ENCODE peak calls at places on chromosomes 11 and 22, in five cellular contexts. V, G, J, T and Q are unnamed samples.
A peak's percentile ranks its signal among the peaks of the same experiment; 100 is the strongest.

GRCh38 chr22:19959043-19959586 is 17.5 kb upstream of the TXNRD2 start:
- DNase-seq in T (no peak), J (peak; percentile 89), V (no peak), G (peak; percentile 65), Q (peak; percentile 89)

GRCh38 chr11:116637766-116638165 is 135.0 kb downstream of the BUD13 start:
- DNase-seq in V (no peak), J (no peak), T (no peak), G (no peak), Q (no peak)

GRCh38 chr11:113317297-113317696 is 2.9 kb downstream of the TTC12 start:
- DNase-seq in V (no peak), J (no peak), G (no peak), T (no peak), Q (no peak)

GRCh38 chr22:30445438-30445936 is 19.9 kb downstream of the MTFP1 start:
- DNase-seq in V (no peak), J (no peak), G (peak; percentile 33), T (no peak), Q (no peak)

GRCh38 chr11:10990160-10990559 is 132.3 kb upstream of the ZBED5 start:
- DNase-seq in J (no peak), G (peak; percentile 10), T (no peak), V (no peak), Q (no peak)

GRCh38 chr11:118202599-118203422 is 22.0 kb downstream of the JAML start:
- DNase-seq in J (no peak), G (no peak), T (no peak), V (no peak), Q (peak; percentile 14)

GRCh38 chr11:112345708-112346107 is 85.0 kb upstream of the PLET1 start:
- DNase-seq in V (no peak), G (no peak), T (no peak), J (no peak), Q (no peak)

GRCh38 chr22:49527611-49528419 is 299.9 kb downstream of the BRD1 start:
- DNase-seq in G (no peak), V (no peak), J (no peak), T (no peak), Q (no peak)

GRCh38 chr22:46812034-46812605 is 49.7 kb downstream of the TBC1D22A start:
- DNase-seq in V (no peak), G (no peak), T (no peak), J (no peak), Q (no peak)

GRCh38 chr22:46893281-46894020 is 131.0 kb downstream of the TBC1D22A start:
- DNase-seq in J (no peak), T (no peak), V (no peak), G (no peak), Q (no peak)

GRCh38 chr22:17199131-17199731 is 20.0 kb downstream of the ADA2 start:
- DNase-seq in J (peak; percentile 68), V (no peak), T (no peak), G (no peak), Q (no peak)

GRCh38 chr22:39926175-39927152 is 25.6 kb downstream of the GRAP2 start:
- DNase-seq in V (no peak), T (no peak), G (no peak), J (no peak), Q (no peak)

GRCh38 chr11:76217653-76218160 is 11.4 kb upstream of the WNT11 start:
- DNase-seq in V (no peak), T (no peak), J (no peak), G (no peak), Q (no peak)

GRCh38 chr22:35559354-35560005 is 18.8 kb downstream of the RASD2 start:
- DNase-seq in T (no peak), G (peak; percentile 69), J (no peak), V (no peak), Q (no peak)

GRCh38 chr11:37264783-37265182 is 666.7 kb upstream of the RAG2 start:
- DNase-seq in V (no peak), J (no peak), T (no peak), G (peak; percentile 32), Q (no peak)

GRCh38 chr11:134275534-134276395 is at the start of gene GLB1L3:
- DNase-seq in V (peak; percentile 21), J (peak; percentile 68), T (peak; percentile 30), G (peak; percentile 76), Q (no peak)

GRCh38 chr11:3627291-3627690 is 14.5 kb downstream of the ART5 start:
- DNase-seq in G (peak; percentile 35), T (no peak), V (no peak), J (no peak), Q (no peak)

GRCh38 chr22:43326342-43326825 is 16.8 kb downstream of the SCUBE1 start:
- DNase-seq in T (no peak), G (no peak), V (no peak), J (no peak), Q (no peak)

GRCh38 chr11:33936745-33937612 is 45.1 kb upstream of the LMO2 start:
- DNase-seq in J (peak; percentile 45), V (no peak), G (peak; percentile 61), T (no peak), Q (peak; percentile 3)

GRCh38 chr11:112968988-112969714 is 7.9 kb downstream of the NCAM1 start:
- DNase-seq in V (no peak), J (no peak), T (no peak), G (no peak), Q (no peak)

GRCh38 chr11:1291295-1292017 is 18.0 kb downstream of the TOLLIP start:
- DNase-seq in J (no peak), V (no peak), T (no peak), G (no peak), Q (no peak)

GRCh38 chr11:355581-356458 is 13.5 kb upstream of the B4GALNT4 start:
- DNase-seq in V (peak; percentile 84), G (peak; percentile 92), T (peak; percentile 70), J (peak; percentile 94), Q (peak; percentile 84)

GRCh38 chr11:123185326-123185725 is 9.7 kb downstream of the CLMP start:
- DNase-seq in G (no peak), J (no peak), T (no peak), V (no peak), Q (no peak)

GRCh38 chr11:69209936-69210659 is 54.4 kb downstream of the SMIM38 start:
- DNase-seq in V (no peak), J (no peak), G (peak; percentile 6), T (no peak), Q (peak; percentile 61)

GRCh38 chr11:69213315-69213714 is 57.6 kb downstream of the SMIM38 start:
- DNase-seq in V (no peak), G (no peak), J (no peak), T (peak; percentile 13), Q (no peak)

GRCh38 chr11:69210660-69211035 is 54.9 kb downstream of the SMIM38 start:
- DNase-seq in T (no peak), J (no peak), V (no peak), G (no peak), Q (no peak)

GRCh38 chr11:69212121-69213110 is 56.7 kb downstream of the SMIM38 start:
- DNase-seq in T (peak; percentile 10), V (no peak), J (no peak), G (no peak), Q (no peak)

GRCh38 chr11:69211540-69212120 is 55.9 kb downstream of the SMIM38 start:
- DNase-seq in G (no peak), V (no peak), T (no peak), J (no peak), Q (no peak)
- TF ChIP-seq CTCF in G (no peak), V (no peak), T (no peak), J (no peak), Q (no peak)

GRCh38 chr22:42207918-42208317 is 62.5 kb downstream of the TCF20 start:
- DNase-seq in G (no peak), J (no peak), V (no peak), T (no peak), Q (no peak)

GRCh38 chr22:42203609-42204008 is 66.8 kb downstream of the TCF20 start:
- DNase-seq in V (no peak), T (no peak), G (no peak), J (no peak), Q (no peak)

GRCh38 chr22:42202048-42202447 is 68.4 kb downstream of the TCF20 start:
- DNase-seq in T (no peak), V (no peak), J (no peak), G (no peak), Q (no peak)

GRCh38 chr22:42208362-42208761 is 62.1 kb downstream of the TCF20 start:
- DNase-seq in T (no peak), G (no peak), J (no peak), V (no peak), Q (no peak)

GRCh38 chr22:42202669-42203068 is 67.8 kb downstream of the TCF20 start:
- DNase-seq in V (no peak), G (no peak), T (no peak), J (no peak), Q (no peak)
- TF ChIP-seq CTCF in V (no peak), G (no peak), T (no peak), J (no peak), Q (no peak)

GRCh38 chr11:126404367-126404766 is 48.9 kb downstream of the ST3GAL4 start:
- DNase-seq in J (no peak), T (no peak), V (no peak), G (peak; percentile 39), Q (no peak)
- TF ChIP-seq CTCF in J (no peak), T (no peak), V (no peak), G (no peak), Q (no peak)

GRCh38 chr11:66636411-66636810 is 2.1 kb upstream of the RBM4 start:
- DNase-seq in T (no peak), G (peak; percentile 22), V (no peak), J (no peak), Q (no peak)

GRCh38 chr11:66639066-66639813 is 737 bp downstream of the RBM4 start:
- DNase-seq in G (peak; percentile 26), T (no peak), J (peak; percentile 20), V (no peak), Q (peak; percentile 11)

GRCh38 chr11:66637557-66638176 is 836 bp upstream of the RBM4 start:
- DNase-seq in J (peak; percentile 16), G (peak; percentile 4), T (no peak), V (no peak), Q (no peak)

GRCh38 chr11:66641834-66642233 is 3.3 kb downstream of the RBM4 start:
- DNase-seq in G (no peak), J (no peak), T (no peak), V (no peak), Q (no peak)

GRCh38 chr11:66638177-66639065 is at the start of gene RBM4:
- DNase-seq in G (peak; percentile 100), V (peak; percentile 99), J (peak; percentile 91), T (peak; percentile 78), Q (peak; percentile 97)
- TF ChIP-seq CTCF in G (peak; percentile 20), V (peak; percentile 6), J (no peak), T (no peak), Q (no peak)

GRCh38 chr11:62727007-62727832 is at the start of gene HNRNPUL2:
- DNase-seq in T (peak; percentile 97), G (peak; percentile 99), V (peak; percentile 97), J (peak; percentile 98), Q (peak; percentile 98)
- TF ChIP-seq CTCF in T (no peak), G (no peak), V (no peak), J (no peak), Q (no peak)

DNA sequence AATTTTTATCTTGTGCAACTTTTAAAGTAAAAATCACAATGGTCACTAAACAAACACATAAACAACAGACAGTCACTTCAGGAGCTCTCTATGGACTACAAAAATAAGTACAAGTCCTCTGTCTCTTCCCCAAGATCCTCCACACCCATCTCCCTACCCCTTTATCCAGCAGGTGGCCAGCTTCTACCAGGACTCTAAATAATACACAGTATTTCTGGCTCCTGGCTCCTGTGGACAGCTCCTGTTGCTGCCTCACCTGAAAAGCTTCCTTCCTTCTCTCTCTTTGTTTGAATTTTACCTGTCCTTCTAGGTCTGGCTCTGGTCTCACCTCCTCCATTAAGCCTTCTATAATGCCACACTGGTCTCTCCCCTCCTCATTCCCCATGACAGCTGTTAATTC is 86.1 kb downstream of the CLPB start:
- DNase-seq in T (no peak), G (no peak), V (no peak), J (no peak), Q (no peak)
- TF ChIP-seq CTCF in T (no peak), G (no peak), V (no peak), J (no peak), Q (no peak)